ENCODE peak calls at places on chromosomes 5 and 9, in four cellular contexts. Z is non-pigmented ciliary epithelial cell; U is stimulated activated CD8-positive, alpha-beta memory T cell treated with anti-CD3 and anti-CD28 coated beads, Interleukin-4, amount 100 ng/mL, for 1 hour; L is KG1. Y is an unnamed sample.

GRCh38 chr5:124453221-124454032 is 293.0 kb downstream of the ZNF608 start:
- DNase-seq in Z (peak; percentile 59), U (no peak), L (no peak), Y (no peak)

GRCh38 chr5:9283473-9283872 is 262.4 kb downstream of the SEMA5A start:
- DNase-seq in Z (no peak), U (no peak), L (no peak), Y (no peak)

GRCh38 chr9:126591083-126591482 is 22.6 kb upstream of the LMX1B start:
- DNase-seq in Z (no peak), U (no peak), L (no peak), Y (peak; percentile 61)

GRCh38 chr9:134344068-134344820 is 18.0 kb downstream of the RXRA start:
- DNase-seq in Z (no peak), U (peak; percentile 14), L (no peak), Y (no peak)

GRCh38 chr9:75869236-75869635 is 21.2 kb upstream of the PCSK5 start:
- DNase-seq in Z (no peak), U (no peak), L (no peak), Y (no peak)

GRCh38 chr5:173056783-173057061 is 570 bp downstream of the CREBRF start:
- DNase-seq in Z (no peak), U (no peak), L (no peak), Y (no peak)

GRCh38 chr9:16348531-16348930 is 521.9 kb downstream of the BNC2 start:
- DNase-seq in Z (peak; percentile 18), U (no peak), L (no peak), Y (peak; percentile 36)

GRCh38 chr5:95963650-95964410 is 2.2 kb upstream of the ELL2 start:
- DNase-seq in Z (no peak), U (no peak), L (no peak), Y (peak; percentile 92)

GRCh38 chr5:147567917-147568598 is 58.2 kb upstream of the DPYSL3 start:
- DNase-seq in Z (peak; percentile 61), U (no peak), L (no peak), Y (peak; percentile 85)

GRCh38 chr5:151856861-151857260 is 67.8 kb downstream of the GLRA1 start:
- DNase-seq in Z (no peak), U (no peak), L (no peak), Y (no peak)

GRCh38 chr9:116391306-116391900 is 237.8 kb downstream of the PAPPA start:
- DNase-seq in Z (peak; percentile 75), U (no peak), L (no peak), Y (peak; percentile 66)

GRCh38 chr5:67934976-67935375 is 280.6 kb upstream of the PIK3R1 start:
- DNase-seq in Z (no peak), U (no peak), L (no peak), Y (peak; percentile 15)

GRCh38 chr5:128632264-128632663 is 94.2 kb upstream of the FBN2 start:
- DNase-seq in Z (no peak), U (no peak), L (no peak), Y (peak; percentile 82)

GRCh38 chr5:61053937-61054336 is 108.3 kb downstream of the SMIM15 start:
- DNase-seq in Z (no peak), U (no peak), L (no peak), Y (no peak)

GRCh38 chr9:87891754-87892153 is 9.1 kb downstream of the SPATA31E1 start:
- DNase-seq in Z (no peak), U (no peak), L (no peak), Y (no peak)

GRCh38 chr9:8613346-8613825 is 813.8 kb upstream of the DMAC1 start:
- DNase-seq in Z (no peak), U (no peak), L (no peak), Y (no peak)

GRCh38 chr5:139100825-139101224 is 97.3 kb downstream of the SIL1 start:
- DNase-seq in Z (peak; percentile 47), U (no peak), L (no peak), Y (no peak)

GRCh38 chr5:14322437-14323187 is 179.5 kb downstream of the TRIO start:
- DNase-seq in Z (no peak), U (no peak), L (no peak), Y (peak; percentile 52)

GRCh38 chr9:71767421-71768321 is 642 bp downstream of the CEMIP2 start:
- DNase-seq in Z (no peak), U (no peak), L (no peak), Y (peak; percentile 63)